ENCODE peak calls at places on chromosomes 16 and 17, in six cellular contexts. Q is aorta, W is fibroblast of mammary gland, L is stromal cell of bone marrow, P is putamen, A is NAMALWA. B is an unnamed sample.

GRCh38 chr17:78678220-78678554 is 101.0 kb upstream of the DNAH17 start:
- DNase-seq in Q (peak), W (no peak), L (no peak), P (no peak), A (no peak), B (no peak)

GRCh38 chr16:31568577-31569359 is 41.1 kb downstream of the AHSP start:
- DNase-seq in Q (no peak), W (peak), L (no peak), P (no peak), A (no peak), B (no peak)

GRCh38 chr17:47621293-47622178 is 28.2 kb upstream of the KPNB1 start:
- DNase-seq in Q (peak), W (peak), L (peak), P (peak), A (no peak), B (no peak)

GRCh38 chr16:49472598-49472997 is 99.0 kb downstream of the C16orf78 start:
- DNase-seq in Q (no peak), W (no peak), L (no peak), P (no peak), A (no peak), B (no peak)

GRCh38 chr16:88662222-88662842 is 559 bp downstream of the MVD start:
- DNase-seq in Q (peak), W (no peak), L (no peak), P (no peak), A (no peak), B (peak)

GRCh38 chr17:45311762-45312476 is 4.9 kb downstream of the MAP3K14 start:
- DNase-seq in Q (no peak), W (no peak), L (no peak), P (no peak), A (peak), B (peak)

GRCh38 chr17:1173456-1174370 is 6.1 kb downstream of the ABR start:
- DNase-seq in Q (no peak), W (no peak), L (no peak), P (no peak), A (no peak), B (no peak)

GRCh38 chr16:588639-588888 is 1.3 kb upstream of the RAB40C start:
- DNase-seq in Q (no peak), W (peak), L (no peak), P (no peak), A (peak), B (peak)

GRCh38 chr17:48722924-48723554 is at the start of gene PRAC2:
- DNase-seq in Q (no peak), W (no peak), L (no peak), P (no peak), A (no peak), B (no peak)

GRCh38 chr16:79768594-79768993 is 168.1 kb upstream of the MAF start:
- DNase-seq in Q (no peak), W (no peak), L (no peak), P (no peak), A (no peak), B (no peak)

GRCh38 chr16:54931757-54932660 is 1.3 kb downstream of the IRX5 start:
- DNase-seq in Q (no peak), W (no peak), L (no peak), P (no peak), A (no peak), B (no peak)

GRCh38 chr16:85346404-85347212 is 234.3 kb upstream of the CIBAR2 start:
- DNase-seq in Q (no peak), W (no peak), L (no peak), P (no peak), A (no peak), B (no peak)

GRCh38 chr16:2969545-2970521 is 685 bp downstream of the PAQR4 start:
- DNase-seq in Q (no peak), W (peak), L (no peak), P (peak), A (peak), B (peak)

GRCh38 chr17:32458367-32458766 is 14.1 kb downstream of the PSMD11 start:
- DNase-seq in Q (no peak), W (no peak), L (no peak), P (no peak), A (no peak), B (no peak)

GRCh38 chr17:41098476-41098875 is 534 bp upstream of the KRTAP4-8 start:
- DNase-seq in Q (no peak), W (peak), L (no peak), P (no peak), A (no peak), B (no peak)

GRCh38 chr16:2691491-2692248 is 9.3 kb downstream of the KCTD5 start:
- DNase-seq in Q (no peak), W (no peak), L (no peak), P (peak), A (no peak), B (no peak)

GRCh38 chr16:24539850-24540484 is 601 bp downstream of the RBBP6 start:
- DNase-seq in Q (peak), W (no peak), L (no peak), P (peak), A (no peak), B (no peak)

GRCh38 chr17:33871720-33872535 is 383.2 kb upstream of the CCL2 start:
- DNase-seq in Q (no peak), W (peak), L (no peak), P (no peak), A (no peak), B (no peak)

GRCh38 chr16:86044881-86045600 is 146.1 kb downstream of the IRF8 start:
- DNase-seq in Q (no peak), W (no peak), L (no peak), P (no peak), A (no peak), B (peak)

GRCh38 chr17:48545022-48545376 is at the start of gene HOXB2:
- DNase-seq in Q (no peak), W (no peak), L (no peak), P (no peak), A (no peak), B (no peak)

GRCh38 chr17:4110152-4110551 is 32.7 kb downstream of the ZZEF1 start:
- DNase-seq in Q (no peak), W (peak), L (peak), P (no peak), A (no peak), B (no peak)

GRCh38 chr16:84810518-84811273 is 9.1 kb upstream of the CRISPLD2 start:
- DNase-seq in Q (no peak), W (peak), L (peak), P (no peak), A (no peak), B (no peak)

GRCh38 chr16:30889721-30890120 is 4.2 kb downstream of the BCL7C start:
- DNase-seq in Q (no peak), W (no peak), L (no peak), P (no peak), A (no peak), B (no peak)

GRCh38 chr16:57263585-57264351 is 18.7 kb downstream of the ARL2BP start:
- DNase-seq in Q (peak), W (no peak), L (no peak), P (no peak), A (no peak), B (no peak)

GRCh38 chr17:49516190-49516589 is 21.1 kb downstream of the NGFR start:
- DNase-seq in Q (peak), W (peak), L (no peak), P (no peak), A (no peak), B (no peak)

GRCh38 chr16:48558269-48558915 is 51.6 kb downstream of the N4BP1 start:
- DNase-seq in Q (no peak), W (peak), L (no peak), P (peak), A (no peak), B (no peak)

GRCh38 chr16:31513126-31513525 is 4.9 kb upstream of the RUSF1 start:
- DNase-seq in Q (no peak), W (peak), L (peak), P (no peak), A (no peak), B (no peak)

GRCh38 chr16:84380405-84380804 is 12.1 kb downstream of the ATP2C2 start:
- DNase-seq in Q (peak), W (no peak), L (no peak), P (no peak), A (peak), B (peak)

GRCh38 chr16:65548470-65548869 is 426.6 kb upstream of the CDH11 start:
- DNase-seq in Q (no peak), W (no peak), L (no peak), P (no peak), A (no peak), B (no peak)

GRCh38 chr17:48693178-48693577 is 29.1 kb downstream of the PRAC1 start:
- DNase-seq in Q (no peak), W (no peak), L (no peak), P (no peak), A (no peak), B (no peak)

GRCh38 chr16:68737730-68738590 is 868 bp downstream of the CDH1 start:
- DNase-seq in Q (no peak), W (no peak), L (no peak), P (no peak), A (no peak), B (no peak)

GRCh38 chr16:84507011-84507982 is 2.8 kb upstream of the MEAK7 start:
- DNase-seq in Q (peak), W (no peak), L (no peak), P (no peak), A (no peak), B (peak)

GRCh38 chr16:84503751-84504395 is 586 bp downstream of the MEAK7 start:
- DNase-seq in Q (peak), W (peak), L (no peak), P (no peak), A (peak), B (no peak)

GRCh38 chr16:12586701-12587100 is 217.0 kb downstream of the CPPED1 start:
- DNase-seq in Q (peak), W (no peak), L (no peak), P (no peak), A (no peak), B (no peak)